ENCODE peak calls at places on chromosomes 3 and 15, in ten cellular contexts. A is choroid plexus epithelial cell, C is posterior cingulate gyrus, S is skeletal muscle cell, U is SK-MEL-5, X is cerebellum, G is mammary epithelial cell, B is tibial artery, O is GM13977, W is SW 1271. K is an unnamed sample.

GRCh38 chr15:69729167-69729748 is 276.6 kb downstream of the RPLP1 start:
- DNase-seq in A (peak), C (no peak), S (no peak), U (peak), X (no peak), G (no peak), B (no peak), O (peak), W (no peak), K (peak)

GRCh38 chr3:12350151-12350813 is 61.4 kb downstream of the PPARG start:
- DNase-seq in A (peak), C (no peak), S (peak), U (no peak), X (peak), G (no peak), B (peak), O (no peak), W (no peak), K (no peak)

GRCh38 chr15:37019479-37020433 is 80.6 kb downstream of the MEIS2 start:
- DNase-seq in A (peak), C (no peak), S (no peak), U (no peak), X (no peak), G (no peak), B (no peak), O (no peak), W (no peak), K (no peak)

GRCh38 chr3:157856078-157856939 is 249.9 kb downstream of the SHOX2 start:
- DNase-seq in A (peak), C (no peak), S (no peak), U (no peak), X (no peak), G (peak), B (no peak), O (no peak), W (no peak), K (no peak)

GRCh38 chr3:100720423-100720822 is 11.1 kb downstream of the TFG start:
- DNase-seq in A (no peak), C (no peak), S (no peak), U (no peak), X (no peak), G (no peak), B (no peak), O (no peak), W (no peak), K (no peak)

GRCh38 chr15:42553549-42553948 is 4.9 kb downstream of the HAUS2 start:
- DNase-seq in A (no peak), C (no peak), S (no peak), U (no peak), X (no peak), G (no peak), B (no peak), O (no peak), W (no peak), K (no peak)

GRCh38 chr3:43155464-43156121 is 49.7 kb upstream of the POMGNT2 start:
- DNase-seq in A (peak), C (peak), S (peak), U (peak), X (no peak), G (peak), B (peak), O (no peak), W (peak), K (no peak)

GRCh38 chr15:64029111-64029510 is 17.2 kb downstream of the DAPK2 start:
- DNase-seq in A (no peak), C (peak), S (no peak), U (peak), X (no peak), G (no peak), B (no peak), O (no peak), W (no peak), K (no peak)

GRCh38 chr3:55620361-55621025 is 133.4 kb upstream of the WNT5A start:
- DNase-seq in A (peak), C (no peak), S (no peak), U (no peak), X (no peak), G (peak), B (no peak), O (no peak), W (no peak), K (no peak)

GRCh38 chr15:100712226-100712625 is 109.8 kb downstream of the ASB7 start:
- DNase-seq in A (no peak), C (no peak), S (no peak), U (no peak), X (no peak), G (peak), B (no peak), O (no peak), W (no peak), K (no peak)

GRCh38 chr3:165466856-165467255 is 270.7 kb upstream of the SLITRK3 start:
- DNase-seq in A (peak), C (no peak), S (no peak), U (no peak), X (no peak), G (no peak), B (no peak), O (no peak), W (no peak), K (no peak)

GRCh38 chr3:4722103-4722502 is 229.0 kb downstream of the ITPR1 start:
- DNase-seq in A (peak), C (no peak), S (no peak), U (peak), X (peak), G (peak), B (no peak), O (peak), W (peak), K (no peak)

GRCh38 chr3:45462522-45463262 is 74.3 kb downstream of the LARS2 start:
- DNase-seq in A (peak), C (peak), S (no peak), U (no peak), X (no peak), G (no peak), B (no peak), O (no peak), W (no peak), K (peak)

GRCh38 chr3:162498626-162499025 is 1002.0 kb downstream of the OTOL1 start:
- DNase-seq in A (no peak), C (no peak), S (no peak), U (no peak), X (no peak), G (no peak), B (no peak), O (no peak), W (no peak), K (no peak)

GRCh38 chr15:67781907-67782559 is 43.3 kb upstream of the SKOR1 start:
- DNase-seq in A (no peak), C (no peak), S (no peak), U (no peak), X (no peak), G (no peak), B (no peak), O (no peak), W (no peak), K (no peak)

GRCh38 chr3:99700637-99701268 is 62.4 kb downstream of the COL8A1 start:
- DNase-seq in A (peak), C (no peak), S (peak), U (no peak), X (no peak), G (peak), B (no peak), O (no peak), W (no peak), K (no peak)

GRCh38 chr15:44775923-44776322 is 39.6 kb downstream of the TRIM69 start:
- DNase-seq in A (no peak), C (peak), S (no peak), U (no peak), X (no peak), G (peak), B (no peak), O (no peak), W (no peak), K (no peak)

GRCh38 chr3:66039590-66039887 is 821 bp upstream of the MAGI1 start:
- DNase-seq in A (peak), C (no peak), S (no peak), U (no peak), X (no peak), G (peak), B (peak), O (peak), W (no peak), K (no peak)

GRCh38 chr3:160124224-160124623 is 101.0 kb upstream of the C3orf80 start:
- DNase-seq in A (no peak), C (no peak), S (no peak), U (no peak), X (no peak), G (no peak), B (no peak), O (no peak), W (no peak), K (no peak)

GRCh38 chr15:94125698-94126097 is 105.7 kb upstream of the MCTP2 start:
- DNase-seq in A (no peak), C (no peak), S (no peak), U (no peak), X (no peak), G (no peak), B (no peak), O (no peak), W (no peak), K (no peak)

GRCh38 chr3:11604139-11604895 is 39.4 kb downstream of the VGLL4 start:
- DNase-seq in A (peak), C (no peak), S (peak), U (no peak), X (no peak), G (no peak), B (no peak), O (no peak), W (no peak), K (no peak)

GRCh38 chr3:139557041-139557440 is 17.5 kb upstream of the RBP1 start:
- DNase-seq in A (no peak), C (no peak), S (no peak), U (no peak), X (no peak), G (no peak), B (no peak), O (no peak), W (no peak), K (no peak)

GRCh38 chr15:26242565-26242964 is 379.4 kb upstream of the ATP10A start:
- DNase-seq in A (no peak), C (no peak), S (no peak), U (no peak), X (no peak), G (no peak), B (no peak), O (no peak), W (no peak), K (no peak)

GRCh38 chr15:91769919-91770318 is 83.6 kb upstream of the SLCO3A1 start:
- DNase-seq in A (no peak), C (no peak), S (no peak), U (no peak), X (no peak), G (no peak), B (no peak), O (no peak), W (no peak), K (no peak)

GRCh38 chr3:64109438-64109837 is 86.1 kb upstream of the PSMD6 start:
- DNase-seq in A (no peak), C (peak), S (no peak), U (peak), X (no peak), G (peak), B (no peak), O (no peak), W (no peak), K (no peak)

GRCh38 chr3:116155830-116156229 is 289.5 kb downstream of the LSAMP start:
- DNase-seq in A (no peak), C (no peak), S (peak), U (no peak), X (no peak), G (no peak), B (no peak), O (no peak), W (no peak), K (no peak)

GRCh38 chr3:77620009-77620408 is 580.1 kb downstream of the ROBO2 start:
- DNase-seq in A (peak), C (no peak), S (no peak), U (no peak), X (no peak), G (no peak), B (no peak), O (no peak), W (no peak), K (no peak)

GRCh38 chr15:36688310-36689102 is 109.1 kb downstream of the CDIN1 start:
- DNase-seq in A (peak), C (no peak), S (no peak), U (no peak), X (no peak), G (peak), B (no peak), O (no peak), W (no peak), K (no peak)

K was measured in activated naive CD8-positive, alpha-beta T cell treated with anti-CD3 and anti-CD28 coated beads, Interleukin-2, amount 50 U/mL, for 16 hours.